ENCODE peak calls at places on chromosomes 7 and 10, in four cellular contexts. P is K562, T is GM12878, F is H1. R is an unnamed sample.

GRCh38 chr10:33657154-33657900 is 322.9 kb upstream of the NRP1 start:
- DNase-seq in P (no peak), T (no peak), F (no peak), R (peak; percentile 32)

GRCh38 chr7:147771344-147771743 is 819.2 kb upstream of the C7orf33 start:
- DNase-seq in P (no peak), T (no peak), F (no peak), R (no peak)

GRCh38 chr10:48655426-48656240 is 29.0 kb upstream of the WDFY4 start:
- DNase-seq in P (peak; percentile 59), T (no peak), F (no peak), R (peak; percentile 71)

GRCh38 chr10:73117976-73118743 is 7.9 kb downstream of the NUDT13 start:
- DNase-seq in P (no peak), T (peak; percentile 83), F (no peak), R (no peak)

GRCh38 chr10:12396567-12396966 is 47.2 kb downstream of the CAMK1D start:
- DNase-seq in P (no peak), T (no peak), F (no peak), R (no peak)

GRCh38 chr7:82247814-82248433 is 195.7 kb downstream of the CACNA2D1 start:
- DNase-seq in P (no peak), T (no peak), F (no peak), R (peak; percentile 41)

GRCh38 chr7:6162331-6162620 is 110.1 kb downstream of the CYTH3 start:
- DNase-seq in P (no peak), T (no peak), F (no peak), R (peak; percentile 77)

GRCh38 chr7:5699951-5700384 is 81.5 kb downstream of the RNF216 start:
- DNase-seq in P (no peak), T (peak; percentile 97), F (no peak), R (no peak)

GRCh38 chr7:90613088-90613498 is 17.0 kb downstream of the CDK14 start:
- DNase-seq in P (no peak), T (peak; percentile 69), F (no peak), R (no peak)

DNA sequence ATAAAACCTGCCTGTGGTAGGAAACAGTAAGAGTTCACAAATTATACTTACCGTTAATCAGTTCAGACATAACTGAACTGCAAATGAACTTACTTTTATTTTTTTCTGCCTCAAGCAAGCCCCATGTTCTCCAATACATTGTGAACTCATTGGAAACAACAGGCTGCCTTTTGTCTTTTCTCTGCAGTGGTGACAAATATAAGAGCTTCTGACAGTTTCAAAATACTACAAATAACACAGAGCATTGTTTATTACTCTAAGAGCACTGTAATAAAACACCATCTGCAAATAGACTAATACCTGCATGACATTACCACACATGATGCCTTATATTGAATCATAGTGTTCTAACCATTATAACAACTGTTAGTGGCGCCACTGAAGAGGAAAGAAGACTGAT is 94.0 kb upstream of the CDCA7L start:
- DNase-seq in P (no peak), T (no peak), F (no peak), R (no peak)
- TF ChIP-seq NRF1 in P (no peak), T (no peak), F (no peak), R (no peak)

GRCh38 chr10:128880221-128880620 is 586.8 kb upstream of the MGMT start:
- DNase-seq in P (no peak), T (no peak), F (no peak), R (no peak)
- TF ChIP-seq JUND in P (no peak), T (no peak), F (no peak), R (no peak)

GRCh38 chr10:11285171-11285570 is 267.5 kb downstream of the CELF2 start:
- DNase-seq in P (no peak), T (no peak), F (no peak), R (no peak)
- TF ChIP-seq NRF1 in P (no peak), T (no peak), F (no peak), R (no peak)

GRCh38 chr7:92827464-92827863 is 8.9 kb downstream of the CDK6 start:
- DNase-seq in P (no peak), T (no peak), F (no peak), R (peak; percentile 19)
- TF ChIP-seq JUND in P (no peak), T (no peak), F (no peak), R (no peak)

GRCh38 chr10:20276127-20276979 is 460.1 kb downstream of the PLXDC2 start:
- DNase-seq in P (no peak), T (no peak), F (no peak), R (no peak)
- TF ChIP-seq NRF1 in P (no peak), T (no peak), F (no peak), R (no peak)

DNA sequence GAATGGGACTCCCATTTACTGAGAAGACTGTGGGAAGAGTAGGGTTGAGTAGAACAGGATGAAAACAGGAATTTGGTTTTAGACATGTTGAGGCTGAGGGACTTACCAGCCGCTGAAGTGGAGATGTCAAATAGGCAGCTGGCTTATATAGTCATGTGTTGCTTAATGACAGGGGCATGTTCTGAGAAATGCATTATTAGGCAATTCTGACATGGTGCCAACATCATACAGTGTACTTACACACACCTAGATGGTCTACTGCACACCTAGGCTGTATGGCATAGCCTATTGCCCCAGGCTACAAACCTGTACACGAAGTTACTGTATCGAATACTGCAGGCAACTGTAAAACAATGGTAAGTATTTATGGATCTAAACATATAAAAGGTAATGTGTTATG is 17.5 kb downstream of the ARL3 start:
- DNase-seq in P (no peak), T (no peak), F (no peak), R (no peak)
- TF ChIP-seq JUND in P (no peak), T (no peak), F (no peak), R (no peak)

DNA sequence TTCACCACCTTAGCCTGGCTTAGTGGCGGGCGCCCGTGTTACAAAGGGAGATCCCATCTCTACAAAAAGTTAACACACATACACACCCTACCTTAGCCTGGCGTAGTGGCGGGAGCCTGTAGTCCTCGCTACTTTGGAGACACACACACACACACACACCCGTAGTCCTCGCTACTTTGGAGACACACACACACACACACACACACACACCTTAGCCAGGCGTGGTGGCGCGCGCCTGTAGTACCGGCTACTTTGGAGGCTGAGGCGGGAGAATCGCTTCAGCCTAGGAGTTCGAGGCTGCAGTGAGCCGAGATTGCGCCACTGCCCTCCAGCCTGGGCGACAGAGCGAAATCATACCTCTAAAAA is 608 bp upstream of the CCNY start:
- DNase-seq in P (no peak), T (no peak), F (no peak), R (no peak)
- TF ChIP-seq NRF1 in P (no peak), T (no peak), F (no peak), R (no peak)